ENCODE peak calls at places on chromosomes 6 and 20, in seven cellular contexts. One of them, this sample, is unnamed.

GRCh38 chr6:108501559-108501958 is 59.2 kb upstream of the FOXO3 start:
- DNase-seq in NCI-H1092 treated with DMSO at 0.1 percent for 48 hours: no peak
- DNase-seq in GM13976: no peak
- DNase-seq in NAMALWA: no peak
- DNase-seq in T-helper 1 cell: no peak
- DNase-seq in NCI-H2081: no peak
- DNase-seq in hippocampal formation: no peak
- DNase-seq in this sample: no peak

GRCh38 chr20:60131375-60131774 is 173.2 kb downstream of the CDH26 start:
- DNase-seq in hippocampal formation: no peak
- DNase-seq in NAMALWA: no peak
- DNase-seq in NCI-H2081: no peak
- DNase-seq in T-helper 1 cell: no peak
- DNase-seq in GM13976: no peak
- DNase-seq in NCI-H1092 treated with DMSO at 0.1 percent for 48 hours: no peak
- DNase-seq in this sample: no peak

GRCh38 chr20:3045042-3045815 is 623 bp upstream of the MRPS26 start:
- DNase-seq in NCI-H1092 treated with DMSO at 0.1 percent for 48 hours: peak
- DNase-seq in T-helper 1 cell: peak
- DNase-seq in NAMALWA: peak
- DNase-seq in hippocampal formation: no peak
- DNase-seq in NCI-H2081: peak
- DNase-seq in GM13976: peak
- DNase-seq in this sample: no peak

GRCh38 chr20:44017905-44018683 is 103.4 kb downstream of the TOX2 start:
- DNase-seq in hippocampal formation: no peak
- DNase-seq in NCI-H1092 treated with DMSO at 0.1 percent for 48 hours: peak
- DNase-seq in T-helper 1 cell: no peak
- DNase-seq in GM13976: no peak
- DNase-seq in NCI-H2081: peak
- DNase-seq in NAMALWA: no peak
- DNase-seq in this sample: no peak

GRCh38 chr6:131950767-131951575 is at the start of gene CCN2:
- DNase-seq in NCI-H2081: peak
- DNase-seq in hippocampal formation: peak
- DNase-seq in NCI-H1092 treated with DMSO at 0.1 percent for 48 hours: no peak
- DNase-seq in GM13976: peak
- DNase-seq in T-helper 1 cell: no peak
- DNase-seq in NAMALWA: no peak
- DNase-seq in this sample: peak

GRCh38 chr6:73523434-73524123 is 2.7 kb upstream of the EEF1A1 start:
- DNase-seq in NCI-H2081: no peak
- DNase-seq in T-helper 1 cell: peak
- DNase-seq in GM13976: peak
- DNase-seq in NCI-H1092 treated with DMSO at 0.1 percent for 48 hours: peak
- DNase-seq in NAMALWA: peak
- DNase-seq in hippocampal formation: peak
- DNase-seq in this sample: peak

GRCh38 chr20:33016581-33017109 is 9.1 kb downstream of the BPIFB2 start:
- DNase-seq in GM13976: no peak
- DNase-seq in NCI-H2081: no peak
- DNase-seq in T-helper 1 cell: no peak
- DNase-seq in NCI-H1092 treated with DMSO at 0.1 percent for 48 hours: no peak
- DNase-seq in hippocampal formation: no peak
- DNase-seq in NAMALWA: no peak
- DNase-seq in this sample: no peak

GRCh38 chr6:144896296-144896695 is 611.2 kb downstream of the UTRN start:
- DNase-seq in hippocampal formation: no peak
- DNase-seq in NAMALWA: no peak
- DNase-seq in GM13976: no peak
- DNase-seq in T-helper 1 cell: no peak
- DNase-seq in NCI-H2081: no peak
- DNase-seq in NCI-H1092 treated with DMSO at 0.1 percent for 48 hours: peak
- DNase-seq in this sample: no peak

GRCh38 chr6:3231213-3232016 is 4.0 kb upstream of the TUBB2B start:
- DNase-seq in NAMALWA: no peak
- DNase-seq in NCI-H2081: peak
- DNase-seq in hippocampal formation: peak
- DNase-seq in GM13976: no peak
- DNase-seq in T-helper 1 cell: no peak
- DNase-seq in NCI-H1092 treated with DMSO at 0.1 percent for 48 hours: peak
- DNase-seq in this sample: no peak

GRCh38 chr6:91088515-91088914 is 501.6 kb upstream of the MAP3K7 start:
- DNase-seq in NCI-H2081: peak
- DNase-seq in NAMALWA: no peak
- DNase-seq in NCI-H1092 treated with DMSO at 0.1 percent for 48 hours: peak
- DNase-seq in T-helper 1 cell: no peak
- DNase-seq in hippocampal formation: no peak
- DNase-seq in GM13976: no peak
- DNase-seq in this sample: no peak

GRCh38 chr20:4064118-4064962 is 49.0 kb upstream of the RNF24 start:
- DNase-seq in NAMALWA: no peak
- DNase-seq in hippocampal formation: peak
- DNase-seq in NCI-H2081: peak
- DNase-seq in GM13976: no peak
- DNase-seq in T-helper 1 cell: no peak
- DNase-seq in NCI-H1092 treated with DMSO at 0.1 percent for 48 hours: peak
- DNase-seq in this sample: no peak

GRCh38 chr6:74677463-74677862 is 528.4 kb downstream of the COL12A1 start:
- DNase-seq in NCI-H1092 treated with DMSO at 0.1 percent for 48 hours: no peak
- DNase-seq in NCI-H2081: no peak
- DNase-seq in GM13976: no peak
- DNase-seq in T-helper 1 cell: no peak
- DNase-seq in hippocampal formation: no peak
- DNase-seq in NAMALWA: no peak
- DNase-seq in this sample: no peak

GRCh38 chr6:170032706-170033309 is 258.1 kb downstream of the DLL1 start:
- DNase-seq in NCI-H2081: no peak
- DNase-seq in GM13976: no peak
- DNase-seq in hippocampal formation: no peak
- DNase-seq in NAMALWA: no peak
- DNase-seq in NCI-H1092 treated with DMSO at 0.1 percent for 48 hours: no peak
- DNase-seq in T-helper 1 cell: no peak
- DNase-seq in this sample: no peak

GRCh38 chr20:23640018-23640872 is 2.5 kb upstream of the CST3 start:
- DNase-seq in NAMALWA: no peak
- DNase-seq in T-helper 1 cell: no peak
- DNase-seq in hippocampal formation: no peak
- DNase-seq in NCI-H2081: no peak
- DNase-seq in GM13976: no peak
- DNase-seq in NCI-H1092 treated with DMSO at 0.1 percent for 48 hours: no peak
- DNase-seq in this sample: no peak

GRCh38 chr20:62832951-62833391 is 16.1 kb downstream of the COL9A3 start:
- DNase-seq in NCI-H2081: no peak
- DNase-seq in GM13976: no peak
- DNase-seq in hippocampal formation: no peak
- DNase-seq in NCI-H1092 treated with DMSO at 0.1 percent for 48 hours: no peak
- DNase-seq in T-helper 1 cell: no peak
- DNase-seq in NAMALWA: peak
- DNase-seq in this sample: no peak

GRCh38 chr6:33702345-33702977 is 9.0 kb downstream of the UQCC2 start:
- DNase-seq in T-helper 1 cell: no peak
- DNase-seq in NAMALWA: peak
- DNase-seq in NCI-H2081: peak
- DNase-seq in hippocampal formation: no peak
- DNase-seq in GM13976: peak
- DNase-seq in NCI-H1092 treated with DMSO at 0.1 percent for 48 hours: peak
- DNase-seq in this sample: no peak

GRCh38 chr6:158923801-158924498 is 76.1 kb downstream of the RSPH3 start:
- DNase-seq in GM13976: no peak
- DNase-seq in NCI-H2081: peak
- DNase-seq in NCI-H1092 treated with DMSO at 0.1 percent for 48 hours: no peak
- DNase-seq in T-helper 1 cell: no peak
- DNase-seq in NAMALWA: no peak
- DNase-seq in hippocampal formation: no peak
- DNase-seq in this sample: no peak

GRCh38 chr20:675453-676314 is at the start of gene SCRT2:
- DNase-seq in NCI-H2081: peak
- DNase-seq in NAMALWA: no peak
- DNase-seq in T-helper 1 cell: peak
- DNase-seq in hippocampal formation: peak
- DNase-seq in NCI-H1092 treated with DMSO at 0.1 percent for 48 hours: no peak
- DNase-seq in GM13976: peak
- DNase-seq in this sample: peak

GRCh38 chr6:126682440-126682839 is 342.5 kb downstream of the CENPW start:
- DNase-seq in NCI-H2081: no peak
- DNase-seq in NCI-H1092 treated with DMSO at 0.1 percent for 48 hours: no peak
- DNase-seq in T-helper 1 cell: no peak
- DNase-seq in hippocampal formation: no peak
- DNase-seq in GM13976: no peak
- DNase-seq in NAMALWA: no peak
- DNase-seq in this sample: no peak

GRCh38 chr6:76166297-76166696 is 93.8 kb upstream of the IMPG1 start:
- DNase-seq in GM13976: no peak
- DNase-seq in T-helper 1 cell: no peak
- DNase-seq in NCI-H1092 treated with DMSO at 0.1 percent for 48 hours: no peak
- DNase-seq in hippocampal formation: no peak
- DNase-seq in NCI-H2081: no peak
- DNase-seq in NAMALWA: no peak
- DNase-seq in this sample: no peak

GRCh38 chr6:43970068-43970912 is 157.0 kb downstream of the MRPL14 start:
- DNase-seq in NCI-H2081: no peak
- DNase-seq in GM13976: no peak
- DNase-seq in hippocampal formation: no peak
- DNase-seq in NAMALWA: no peak
- DNase-seq in T-helper 1 cell: no peak
- DNase-seq in NCI-H1092 treated with DMSO at 0.1 percent for 48 hours: no peak
- DNase-seq in this sample: no peak

GRCh38 chr20:38252292-38253288 is 7.9 kb downstream of the KIAA1755 start:
- DNase-seq in hippocampal formation: no peak
- DNase-seq in T-helper 1 cell: no peak
- DNase-seq in NCI-H1092 treated with DMSO at 0.1 percent for 48 hours: no peak
- DNase-seq in NCI-H2081: no peak
- DNase-seq in GM13976: no peak
- DNase-seq in NAMALWA: no peak
- DNase-seq in this sample: no peak

GRCh38 chr6:46541556-46541955 is 50.3 kb upstream of the RCAN2 start:
- DNase-seq in hippocampal formation: no peak
- DNase-seq in NAMALWA: no peak
- DNase-seq in GM13976: no peak
- DNase-seq in NCI-H2081: no peak
- DNase-seq in NCI-H1092 treated with DMSO at 0.1 percent for 48 hours: no peak
- DNase-seq in T-helper 1 cell: no peak
- DNase-seq in this sample: no peak

GRCh38 chr20:25297141-25297905 is 49.4 kb downstream of the PYGB start:
- DNase-seq in hippocampal formation: no peak
- DNase-seq in NCI-H2081: peak
- DNase-seq in T-helper 1 cell: no peak
- DNase-seq in GM13976: peak
- DNase-seq in NAMALWA: no peak
- DNase-seq in NCI-H1092 treated with DMSO at 0.1 percent for 48 hours: no peak
- DNase-seq in this sample: no peak

This sample was measured in immature natural killer cell.